ENCODE peak calls at places on chromosomes 6 and 20, in eight cellular contexts. One of them, this sample, is unnamed. For H3K36me3 and H3K4me1, the result is how much of the 10 kb centered on the place peaks cover.

GRCh38 chr6:44177691-44178423 is 19.2 kb downstream of the CAPN11 start:
- DNase-seq in cardiac muscle cell: peak
- DNase-seq in heart left ventricle: peak
- DNase-seq in esophagus squamous epithelium: peak
- DNase-seq in heart right ventricle: peak
- DNase-seq in GM23248: peak
- DNase-seq in PC-3: no peak
- DNase-seq in endodermal cell: no peak
- DNase-seq in this sample: no peak

GRCh38 chr6:129766959-129767728 is 57.2 kb upstream of the ARHGAP18 start:
- DNase-seq in cardiac muscle cell: peak
- DNase-seq in heart left ventricle: no peak
- DNase-seq in esophagus squamous epithelium: no peak
- DNase-seq in heart right ventricle: peak
- DNase-seq in GM23248: peak
- DNase-seq in PC-3: peak
- DNase-seq in endodermal cell: peak
- DNase-seq in this sample: peak

GRCh38 chr20:21182832-21183563 is 57.1 kb downstream of the KIZ start:
- DNase-seq in cardiac muscle cell: peak
- DNase-seq in heart left ventricle: no peak
- DNase-seq in esophagus squamous epithelium: no peak
- DNase-seq in heart right ventricle: no peak
- DNase-seq in GM23248: peak
- DNase-seq in PC-3: peak
- DNase-seq in endodermal cell: no peak
- DNase-seq in this sample: peak

GRCh38 chr6:16436550-16436949 is 198.2 kb downstream of the GMPR start:
- DNase-seq in cardiac muscle cell: no peak
- DNase-seq in heart left ventricle: no peak
- DNase-seq in esophagus squamous epithelium: no peak
- DNase-seq in heart right ventricle: no peak
- DNase-seq in GM23248: no peak
- DNase-seq in PC-3: no peak
- DNase-seq in endodermal cell: no peak
- DNase-seq in this sample: no peak

GRCh38 chr20:4959582-4959981 is 41.7 kb downstream of the SLC23A2 start:
- DNase-seq in cardiac muscle cell: peak
- DNase-seq in heart left ventricle: no peak
- DNase-seq in esophagus squamous epithelium: no peak
- DNase-seq in heart right ventricle: no peak
- DNase-seq in GM23248: no peak
- DNase-seq in PC-3: no peak
- DNase-seq in endodermal cell: no peak
- DNase-seq in this sample: no peak

GRCh38 chr6:31935829-31936228 is 8.3 kb downstream of the C2 start:
- DNase-seq in cardiac muscle cell: no peak
- DNase-seq in heart left ventricle: no peak
- DNase-seq in esophagus squamous epithelium: no peak
- DNase-seq in heart right ventricle: no peak
- DNase-seq in GM23248: no peak
- DNase-seq in PC-3: no peak
- DNase-seq in endodermal cell: no peak
- DNase-seq in this sample: no peak

GRCh38 chr6:140427842-140428241 is 1053.4 kb upstream of the CITED2 start:
- DNase-seq in cardiac muscle cell: no peak
- DNase-seq in heart left ventricle: no peak
- DNase-seq in esophagus squamous epithelium: no peak
- DNase-seq in heart right ventricle: no peak
- DNase-seq in GM23248: no peak
- DNase-seq in PC-3: no peak
- DNase-seq in endodermal cell: peak
- DNase-seq in this sample: no peak

GRCh38 chr20:17657898-17658647 is 24.0 kb downstream of the RRBP1 start:
- DNase-seq in cardiac muscle cell: no peak
- DNase-seq in heart left ventricle: peak
- DNase-seq in esophagus squamous epithelium: no peak
- DNase-seq in heart right ventricle: no peak
- DNase-seq in GM23248: no peak
- DNase-seq in PC-3: no peak
- DNase-seq in endodermal cell: no peak
- DNase-seq in this sample: no peak

GRCh38 chr6:144268821-144269220 is 16.3 kb upstream of the UTRN start:
- DNase-seq in cardiac muscle cell: no peak
- DNase-seq in heart left ventricle: no peak
- DNase-seq in esophagus squamous epithelium: no peak
- DNase-seq in heart right ventricle: no peak
- DNase-seq in GM23248: no peak
- DNase-seq in PC-3: no peak
- DNase-seq in endodermal cell: no peak
- DNase-seq in this sample: no peak

GRCh38 chr20:22438926-22439325 is 145.4 kb downstream of the FOXA2 start:
- DNase-seq in cardiac muscle cell: peak
- DNase-seq in heart left ventricle: no peak
- DNase-seq in esophagus squamous epithelium: no peak
- DNase-seq in heart right ventricle: no peak
- DNase-seq in GM23248: peak
- DNase-seq in PC-3: peak
- DNase-seq in endodermal cell: peak
- DNase-seq in this sample: no peak

GRCh38 chr6:31575952-31576684 is 753 bp downstream of the TNF start:
- DNase-seq in cardiac muscle cell: no peak
- DNase-seq in heart left ventricle: no peak
- DNase-seq in esophagus squamous epithelium: no peak
- DNase-seq in heart right ventricle: no peak
- DNase-seq in GM23248: no peak
- DNase-seq in PC-3: no peak
- DNase-seq in endodermal cell: no peak
- DNase-seq in this sample: no peak

GRCh38 chr6:104955927-104956662 is 812 bp upstream of the LIN28B start:
- DNase-seq in cardiac muscle cell: no peak
- DNase-seq in heart left ventricle: no peak
- DNase-seq in esophagus squamous epithelium: no peak
- DNase-seq in heart right ventricle: no peak
- DNase-seq in GM23248: no peak
- DNase-seq in PC-3: no peak
- DNase-seq in endodermal cell: peak
- DNase-seq in this sample: no peak

GRCh38 chr6:31582230-31582601 is at the start of gene LTB:
- DNase-seq in cardiac muscle cell: no peak
- DNase-seq in heart left ventricle: no peak
- DNase-seq in esophagus squamous epithelium: no peak
- DNase-seq in heart right ventricle: no peak
- DNase-seq in GM23248: no peak
- DNase-seq in PC-3: no peak
- DNase-seq in endodermal cell: no peak
- DNase-seq in this sample: no peak

GRCh38 chr6:87151786-87152527 is 3.4 kb upstream of the ZNF292 start:
- DNase-seq in cardiac muscle cell: peak
- DNase-seq in heart left ventricle: peak
- DNase-seq in esophagus squamous epithelium: no peak
- DNase-seq in heart right ventricle: peak
- DNase-seq in GM23248: peak
- DNase-seq in PC-3: peak
- DNase-seq in endodermal cell: peak
- DNase-seq in this sample: no peak

GRCh38 chr20:33362898-33363297 is 38.4 kb downstream of the CDK5RAP1 start:
- DNase-seq in cardiac muscle cell: no peak
- DNase-seq in heart left ventricle: no peak
- DNase-seq in esophagus squamous epithelium: no peak
- DNase-seq in heart right ventricle: no peak
- DNase-seq in GM23248: no peak
- DNase-seq in PC-3: no peak
- DNase-seq in endodermal cell: no peak
- DNase-seq in this sample: no peak

GRCh38 chr6:23696946-23697345 is 429.1 kb upstream of the NRSN1 start:
- DNase-seq in cardiac muscle cell: no peak
- DNase-seq in heart left ventricle: no peak
- DNase-seq in esophagus squamous epithelium: no peak
- DNase-seq in heart right ventricle: no peak
- DNase-seq in GM23248: peak
- DNase-seq in PC-3: peak
- DNase-seq in endodermal cell: no peak
- DNase-seq in this sample: no peak

GRCh38 chr6:166381381-166381732 is 1.4 kb downstream of the MPC1 start:
- DNase-seq in cardiac muscle cell: no peak
- DNase-seq in heart left ventricle: no peak
- DNase-seq in esophagus squamous epithelium: no peak
- DNase-seq in heart right ventricle: no peak
- DNase-seq in GM23248: no peak
- DNase-seq in PC-3: peak
- DNase-seq in endodermal cell: no peak
- DNase-seq in this sample: no peak

GRCh38 chr6:161417712-161418457 is 144.0 kb upstream of the AGPAT4 start:
- DNase-seq in cardiac muscle cell: peak
- DNase-seq in heart left ventricle: peak
- DNase-seq in esophagus squamous epithelium: no peak
- DNase-seq in heart right ventricle: peak
- DNase-seq in GM23248: peak
- DNase-seq in PC-3: peak
- DNase-seq in endodermal cell: peak
- DNase-seq in this sample: peak

GRCh38 chr6:41494212-41495115 is 51.7 kb upstream of the FOXP4 start:
- DNase-seq in cardiac muscle cell: peak
- DNase-seq in heart left ventricle: no peak
- DNase-seq in esophagus squamous epithelium: no peak
- DNase-seq in heart right ventricle: no peak
- DNase-seq in GM23248: no peak
- DNase-seq in PC-3: no peak
- DNase-seq in endodermal cell: peak
- DNase-seq in this sample: no peak

GRCh38 chr6:17892097-17892686 is 95.2 kb downstream of the KIF13A start:
- DNase-seq in cardiac muscle cell: no peak
- DNase-seq in heart left ventricle: no peak
- DNase-seq in esophagus squamous epithelium: no peak
- DNase-seq in heart right ventricle: no peak
- DNase-seq in GM23248: no peak
- DNase-seq in PC-3: no peak
- DNase-seq in endodermal cell: no peak
- DNase-seq in this sample: no peak

GRCh38 chr6:7135755-7136154 is 28.0 kb downstream of the RREB1 start:
- DNase-seq in cardiac muscle cell: no peak
- DNase-seq in heart left ventricle: no peak
- DNase-seq in esophagus squamous epithelium: no peak
- DNase-seq in heart right ventricle: no peak
- DNase-seq in GM23248: no peak
- DNase-seq in PC-3: no peak
- DNase-seq in endodermal cell: peak
- DNase-seq in this sample: no peak

GRCh38 chr6:164151161-164151728 is 736.7 kb downstream of the QKI start:
- DNase-seq in cardiac muscle cell: no peak
- DNase-seq in heart left ventricle: peak
- DNase-seq in esophagus squamous epithelium: no peak
- DNase-seq in heart right ventricle: peak
- DNase-seq in GM23248: no peak
- DNase-seq in PC-3: no peak
- DNase-seq in endodermal cell: no peak
- DNase-seq in this sample: no peak

GRCh38 chr6:133358598-133358997 is 117.4 kb downstream of the EYA4 start:
- DNase-seq in cardiac muscle cell: no peak
- DNase-seq in heart left ventricle: no peak
- DNase-seq in esophagus squamous epithelium: no peak
- DNase-seq in heart right ventricle: no peak
- DNase-seq in GM23248: no peak
- DNase-seq in PC-3: no peak
- DNase-seq in endodermal cell: no peak
- DNase-seq in this sample: no peak
- H3K36me3 ChIP-seq in cardiac muscle cell: under half
- H3K36me3 ChIP-seq in heart left ventricle: under half
- H3K36me3 ChIP-seq in esophagus squamous epithelium: under half
- H3K36me3 ChIP-seq in heart right ventricle: under half
- H3K36me3 ChIP-seq in GM23248: under half
- H3K36me3 ChIP-seq in PC-3: under half
- H3K36me3 ChIP-seq in endodermal cell: under half
- H3K36me3 ChIP-seq in this sample: under half

DNA sequence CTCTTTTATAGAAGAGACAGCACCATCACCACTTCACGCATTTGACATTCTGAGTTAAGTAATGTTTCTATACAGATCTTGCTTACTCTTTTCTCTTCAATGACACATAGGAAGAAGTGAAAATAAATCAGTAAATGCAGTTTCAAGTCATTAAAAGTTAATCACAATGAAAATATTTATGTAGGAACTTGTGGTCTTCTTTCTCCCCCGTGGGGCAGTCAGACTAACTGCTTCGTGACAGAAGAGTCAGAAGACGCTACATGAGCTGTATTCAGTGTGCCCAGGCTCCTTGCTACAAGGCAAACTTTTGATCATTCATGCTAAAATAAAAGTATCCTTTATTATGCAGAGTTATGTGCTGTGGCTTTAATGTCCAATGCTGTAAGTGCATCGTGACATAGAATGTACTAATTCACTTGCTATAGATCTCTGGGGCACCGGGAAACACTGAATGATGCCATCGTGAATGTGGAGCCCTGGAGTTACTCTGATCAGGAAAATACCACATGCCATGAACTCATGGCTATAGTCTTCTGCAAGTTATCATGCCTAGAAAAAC is 117.8 kb upstream of the TRAF3IP2 start:
- DNase-seq in cardiac muscle cell: no peak
- DNase-seq in heart left ventricle: no peak
- DNase-seq in esophagus squamous epithelium: no peak
- DNase-seq in heart right ventricle: no peak
- DNase-seq in GM23248: no peak
- DNase-seq in PC-3: no peak
- DNase-seq in endodermal cell: no peak
- DNase-seq in this sample: no peak
- H3K4me1 ChIP-seq in cardiac muscle cell: under half
- H3K4me1 ChIP-seq in heart left ventricle: under half
- H3K4me1 ChIP-seq in esophagus squamous epithelium: half or more
- H3K4me1 ChIP-seq in heart right ventricle: half or more
- H3K4me1 ChIP-seq in GM23248: half or more
- H3K4me1 ChIP-seq in PC-3: under half
- H3K4me1 ChIP-seq in endodermal cell: under half
- H3K4me1 ChIP-seq in this sample: under half

GRCh38 chr6:4999586-4999985 is 4.3 kb downstream of the RPP40 start:
- DNase-seq in cardiac muscle cell: no peak
- DNase-seq in heart left ventricle: no peak
- DNase-seq in esophagus squamous epithelium: no peak
- DNase-seq in heart right ventricle: no peak
- DNase-seq in GM23248: no peak
- DNase-seq in PC-3: no peak
- DNase-seq in endodermal cell: no peak
- DNase-seq in this sample: no peak
- H3K36me3 ChIP-seq in cardiac muscle cell: under half
- H3K36me3 ChIP-seq in heart left ventricle: under half
- H3K36me3 ChIP-seq in esophagus squamous epithelium: half or more
- H3K36me3 ChIP-seq in heart right ventricle: under half
- H3K36me3 ChIP-seq in GM23248: under half
- H3K36me3 ChIP-seq in PC-3: under half
- H3K36me3 ChIP-seq in endodermal cell: under half
- H3K36me3 ChIP-seq in this sample: under half

DNA sequence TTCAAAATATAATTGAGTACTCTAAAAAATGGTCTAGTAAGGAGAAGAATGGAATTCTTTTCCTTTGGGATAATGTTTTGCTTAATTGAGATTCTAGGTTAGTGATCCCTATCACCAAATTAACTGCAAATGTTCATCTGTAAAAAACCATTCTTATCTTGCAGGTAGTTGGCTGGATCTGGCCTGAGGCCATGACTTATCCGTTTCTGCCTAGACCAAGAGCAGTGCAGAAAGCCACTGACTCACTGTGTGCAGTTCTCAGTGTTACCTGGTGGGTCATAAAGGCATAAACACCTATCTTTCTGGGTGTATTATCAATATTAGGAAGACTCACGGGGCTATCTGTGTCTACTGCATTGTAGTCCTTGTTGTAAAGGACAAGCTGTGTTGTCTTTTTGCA is 10.8 kb downstream of the RIPOR2 start:
- DNase-seq in cardiac muscle cell: no peak
- DNase-seq in heart left ventricle: no peak
- DNase-seq in esophagus squamous epithelium: no peak
- DNase-seq in heart right ventricle: no peak
- DNase-seq in GM23248: no peak
- DNase-seq in PC-3: peak
- DNase-seq in endodermal cell: no peak
- DNase-seq in this sample: no peak
- H3K4me1 ChIP-seq in cardiac muscle cell: under half
- H3K4me1 ChIP-seq in heart left ventricle: under half
- H3K4me1 ChIP-seq in esophagus squamous epithelium: under half
- H3K4me1 ChIP-seq in heart right ventricle: under half
- H3K4me1 ChIP-seq in GM23248: under half
- H3K4me1 ChIP-seq in PC-3: under half
- H3K4me1 ChIP-seq in endodermal cell: under half
- H3K4me1 ChIP-seq in this sample: under half

This sample was measured in SJSA1.